ENCODE peak calls at places on chromosome 20, in four cellular contexts. S, L, G and N are unnamed samples.

GRCh38 chr20:22690616-22691179 is 106.3 kb upstream of the FOXA2 start:
- DNase-seq in S (no peak), L (no peak), G (no peak), N (no peak)

GRCh38 chr20:271069-271468 is 13.5 kb downstream of the DEFB132 start:
- DNase-seq in S (no peak), G (no peak), L (no peak), N (no peak)

GRCh38 chr20:32646486-32646885 is 27.3 kb downstream of the C20orf203 start:
- DNase-seq in L (no peak), G (no peak), S (no peak), N (no peak)

GRCh38 chr20:13996265-13996664 is 949 bp downstream of the MACROD2 start:
- DNase-seq in G (no peak), L (no peak), S (no peak), N (no peak)

GRCh38 chr20:17969884-17970409 is 1.1 kb downstream of the MGME1 start:
- DNase-seq in S (peak; percentile 44), G (peak; percentile 71), L (peak; percentile 50), N (no peak)

GRCh38 chr20:35091808-35092523 is 641 bp downstream of the TRPC4AP start:
- DNase-seq in L (peak; percentile 33), S (peak; percentile 7), G (peak; percentile 11), N (no peak)

GRCh38 chr20:64057628-64058498 is 5.1 kb upstream of the TCEA2 start:
- DNase-seq in L (peak; percentile 54), S (peak; percentile 82), G (peak; percentile 73), N (no peak)

GRCh38 chr20:59933296-59933848 is at the start of gene SYCP2:
- DNase-seq in L (peak; percentile 34), G (no peak), S (peak; percentile 77), N (no peak)

GRCh38 chr20:36145877-36146707 is 8.4 kb upstream of the EPB41L1 start:
- DNase-seq in L (peak; percentile 61), G (no peak), S (no peak), N (no peak)

GRCh38 chr20:45508068-45508886 is 7.1 kb downstream of the SPINT3 start:
- DNase-seq in G (no peak), S (no peak), L (no peak), N (no peak)

GRCh38 chr20:21312813-21313471 is 9.8 kb downstream of the XRN2 start:
- DNase-seq in G (no peak), S (no peak), L (no peak), N (no peak)

GRCh38 chr20:5557123-5557522 is 193.1 kb upstream of the SHLD1 start:
- DNase-seq in L (peak; percentile 60), S (peak; percentile 50), G (peak; percentile 60), N (peak; percentile 29)

GRCh38 chr20:44689809-44690208 is 25.4 kb upstream of the CCN5 start:
- DNase-seq in L (no peak), S (no peak), G (no peak), N (no peak)

GRCh38 chr20:22836877-22837276 is 198.2 kb upstream of the SSTR4 start:
- DNase-seq in L (peak; percentile 46), G (peak; percentile 22), S (no peak), N (no peak)

GRCh38 chr20:18466574-18466893 is 296 bp downstream of the DZANK1 start:
- DNase-seq in S (no peak), L (no peak), G (no peak), N (no peak)

GRCh38 chr20:3172933-3173581 is at the start of gene LZTS3:
- DNase-seq in G (peak; percentile 62), L (peak; percentile 41), S (peak; percentile 83), N (no peak)

GRCh38 chr20:57244627-57245214 is 21.7 kb downstream of the BMP7 start:
- DNase-seq in L (no peak), S (no peak), G (no peak), N (no peak)

GRCh38 chr20:8855315-8855714 is 213.6 kb upstream of the PLCB4 start:
- DNase-seq in L (peak; percentile 9), G (peak; percentile 9), S (peak; percentile 60), N (no peak)

GRCh38 chr20:17796096-17796563 is 96.4 kb downstream of the BANF2 start:
- DNase-seq in S (peak; percentile 82), G (no peak), L (peak; percentile 91), N (peak; percentile 56)

GRCh38 chr20:63136296-63136695 is 79.6 kb downstream of the YTHDF1 start:
- DNase-seq in L (no peak), S (no peak), G (no peak), N (no peak)

GRCh38 chr20:56788671-56789610 is 159.8 kb downstream of the TFAP2C start:
- DNase-seq in G (peak; percentile 86), L (peak; percentile 73), S (peak; percentile 41), N (no peak)

GRCh38 chr20:47396762-47397476 is 40.4 kb upstream of the ZMYND8 start:
- DNase-seq in L (no peak), G (peak; percentile 44), S (no peak), N (no peak)

GRCh38 chr20:56443654-56444540 is 24.5 kb upstream of the RTF2 start:
- DNase-seq in S (no peak), G (no peak), L (no peak), N (no peak)

GRCh38 chr20:539848-540247 is 3.7 kb downstream of the CSNK2A1 start:
- DNase-seq in L (peak; percentile 85), G (peak; percentile 62), S (peak; percentile 43), N (no peak)

GRCh38 chr20:44841955-44842354 is 31.6 kb upstream of the RIMS4 start:
- DNase-seq in L (no peak), S (no peak), G (no peak), N (no peak)

GRCh38 chr20:4052554-4052953 is 37.2 kb upstream of the RNF24 start:
- DNase-seq in G (no peak), L (no peak), S (no peak), N (no peak)

GRCh38 chr20:57064836-57065235 is 201.6 kb downstream of the BMP7 start:
- DNase-seq in G (no peak), L (no peak), S (no peak), N (no peak)

GRCh38 chr20:20019123-20019522 is 2.0 kb downstream of the NAA20 start:
- DNase-seq in L (no peak), G (no peak), S (no peak), N (no peak)

GRCh38 chr20:32576560-32576959 is 8.6 kb downstream of the NOL4L start:
- DNase-seq in L (no peak), S (no peak), G (no peak), N (no peak)

GRCh38 chr20:64003970-64004725 is 23.2 kb downstream of the PRPF6 start:
- DNase-seq in S (no peak), G (peak; percentile 12), L (peak; percentile 38), N (no peak)

GRCh38 chr20:64146301-64146935 is 17.8 kb upstream of the MYT1 start:
- DNase-seq in S (no peak), L (no peak), G (no peak), N (no peak)

GRCh38 chr20:21053002-21053762 is 53.0 kb downstream of the LINC00237 start:
- DNase-seq in S (no peak), L (peak; percentile 3), G (no peak), N (no peak)